ENCODE peak calls at places on chromosomes 3 and 15, in nine cellular contexts. F, P, U, I, Z, T, G, Q and R are unnamed samples.
A peak's percentile ranks its signal among the peaks of the same experiment; 100 is the strongest.

GRCh38 chr3:4589475-4590111 is 96.4 kb downstream of the ITPR1 start:
- DNase-seq in F (no peak), P (no peak), U (no peak), I (no peak), Z (no peak), T (no peak), G (no peak), Q (no peak), R (no peak)

GRCh38 chr3:25556504-25556903 is 108.2 kb downstream of the TOP2B start:
- DNase-seq in F (no peak), P (no peak), U (peak; percentile 4), I (no peak), Z (no peak), T (no peak), G (no peak), Q (no peak), R (no peak)

GRCh38 chr15:73935547-73935946 is 9.3 kb downstream of the LOXL1 start:
- DNase-seq in F (no peak), P (no peak), U (no peak), I (no peak), Z (no peak), T (no peak), G (peak; percentile 47), Q (no peak), R (no peak)

GRCh38 chr3:140447136-140447535 is 230.7 kb upstream of the TRIM42 start:
- DNase-seq in F (no peak), P (no peak), U (no peak), I (no peak), Z (no peak), T (no peak), G (no peak), Q (no peak), R (no peak)

GRCh38 chr3:111923095-111923771 is 55.6 kb upstream of the ABHD10 start:
- DNase-seq in F (no peak), P (no peak), U (no peak), I (no peak), Z (no peak), T (no peak), G (peak; percentile 70), Q (no peak), R (no peak)

GRCh38 chr3:183880121-183880520 is 4.6 kb downstream of the PARL start:
- DNase-seq in F (no peak), P (no peak), U (no peak), I (no peak), Z (no peak), T (no peak), G (no peak), Q (no peak), R (no peak)

GRCh38 chr3:188421151-188421821 is 267.3 kb downstream of the LPP start:
- DNase-seq in F (no peak), P (no peak), U (peak; percentile 12), I (no peak), Z (no peak), T (no peak), G (peak; percentile 7), Q (no peak), R (no peak)

GRCh38 chr3:115549111-115549510 is 74.2 kb upstream of the GAP43 start:
- DNase-seq in F (no peak), P (no peak), U (no peak), I (no peak), Z (no peak), T (no peak), G (no peak), Q (no peak), R (no peak)

GRCh38 chr15:67158367-67158766 is 93.0 kb downstream of the SMAD3 start:
- DNase-seq in F (no peak), P (no peak), U (no peak), I (no peak), Z (no peak), T (no peak), G (no peak), Q (no peak), R (no peak)

GRCh38 chr3:148903941-148904340 is 38.8 kb downstream of the CPA3 start:
- DNase-seq in F (no peak), P (no peak), U (no peak), I (no peak), Z (no peak), T (no peak), G (no peak), Q (no peak), R (no peak)

GRCh38 chr3:114154321-114154821 is 24.5 kb downstream of the DRD3 start:
- DNase-seq in F (no peak), P (no peak), U (no peak), I (no peak), Z (no peak), T (no peak), G (no peak), Q (no peak), R (no peak)

GRCh38 chr15:42490246-42490742 is 647 bp downstream of the ZNF106 start:
- DNase-seq in F (no peak), P (peak; percentile 45), U (peak; percentile 3), I (peak; percentile 34), Z (no peak), T (no peak), G (peak; percentile 26), Q (no peak), R (no peak)

GRCh38 chr3:12948891-12949711 is 107.7 kb upstream of the RPL32 start:
- DNase-seq in F (no peak), P (no peak), U (peak; percentile 55), I (peak; percentile 70), Z (no peak), T (no peak), G (no peak), Q (no peak), R (no peak)

GRCh38 chr3:120393252-120393651 is 44.1 kb upstream of the LRRC58 start:
- DNase-seq in F (no peak), P (no peak), U (no peak), I (no peak), Z (no peak), T (no peak), G (no peak), Q (no peak), R (no peak)

GRCh38 chr3:51955893-51956770 is 951 bp downstream of the GPR62 start:
- DNase-seq in F (peak; percentile 78), P (no peak), U (no peak), I (peak; percentile 74), Z (no peak), T (peak; percentile 17), G (peak; percentile 43), Q (no peak), R (no peak)

GRCh38 chr3:23748398-23749110 is 57.2 kb upstream of the UBE2E1 start:
- DNase-seq in F (no peak), P (no peak), U (peak; percentile 72), I (no peak), Z (no peak), T (no peak), G (no peak), Q (no peak), R (no peak)

GRCh38 chr15:62087671-62088360 is 21.0 kb downstream of the C2CD4A start:
- DNase-seq in F (no peak), P (no peak), U (no peak), I (no peak), Z (no peak), T (no peak), G (no peak), Q (no peak), R (no peak)

GRCh38 chr3:149726716-149727407 is 25.4 kb downstream of the COMMD2 start:
- DNase-seq in F (no peak), P (no peak), U (no peak), I (peak; percentile 52), Z (no peak), T (no peak), G (no peak), Q (no peak), R (no peak)

GRCh38 chr3:12139111-12139511 is 19.6 kb downstream of the TIMP4 start:
- DNase-seq in F (no peak), P (no peak), U (peak; percentile 40), I (no peak), Z (no peak), T (no peak), G (peak; percentile 33), Q (no peak), R (no peak)

GRCh38 chr3:60399861-60400845 is 851.1 kb downstream of the FHIT start:
- DNase-seq in F (no peak), P (no peak), U (no peak), I (no peak), Z (no peak), T (no peak), G (no peak), Q (no peak), R (no peak)

GRCh38 chr15:87355946-87356345 is 900.6 kb downstream of the NTRK3 start:
- DNase-seq in F (no peak), P (no peak), U (no peak), I (no peak), Z (no peak), T (no peak), G (no peak), Q (no peak), R (no peak)

GRCh38 chr3:146335386-146335785 is 84.5 kb upstream of the PLSCR4 start:
- DNase-seq in F (no peak), P (no peak), U (no peak), I (no peak), Z (no peak), T (no peak), G (no peak), Q (no peak), R (no peak)

GRCh38 chr3:192915306-192915705 is 2.4 kb downstream of the MB21D2 start:
- DNase-seq in F (no peak), P (peak; percentile 62), U (peak; percentile 13), I (peak; percentile 48), Z (peak; percentile 46), T (no peak), G (no peak), Q (no peak), R (no peak)

GRCh38 chr3:127233371-127233770 is 40.4 kb downstream of the PRR23E start:
- DNase-seq in F (no peak), P (no peak), U (no peak), I (peak; percentile 12), Z (no peak), T (no peak), G (peak; percentile 32), Q (no peak), R (no peak)

GRCh38 chr3:138371070-138371950 is 22.9 kb downstream of the MRAS start:
- DNase-seq in F (no peak), P (no peak), U (no peak), I (peak; percentile 84), Z (no peak), T (no peak), G (no peak), Q (no peak), R (no peak)

GRCh38 chr3:53102601-53103147 is 27.6 kb downstream of the RFT1 start:
- DNase-seq in F (no peak), P (peak; percentile 27), U (peak; percentile 42), I (peak; percentile 61), Z (no peak), T (no peak), G (no peak), Q (no peak), R (no peak)

GRCh38 chr3:130014526-130014925 is 40.0 kb downstream of the TRH start:
- DNase-seq in F (no peak), P (no peak), U (no peak), I (no peak), Z (no peak), T (no peak), G (no peak), Q (no peak), R (no peak)

GRCh38 chr15:33852570-33852969 is 115.7 kb upstream of the CHRM5 start:
- DNase-seq in F (no peak), P (peak; percentile 41), U (no peak), I (no peak), Z (no peak), T (no peak), G (peak; percentile 16), Q (no peak), R (no peak)

GRCh38 chr15:62475595-62475994 is 310.5 kb upstream of the C2CD4B start:
- DNase-seq in F (no peak), P (no peak), U (no peak), I (no peak), Z (no peak), T (no peak), G (no peak), Q (no peak), R (no peak)

GRCh38 chr3:22245122-22245521 is 494.1 kb upstream of the ZNF385D start:
- DNase-seq in F (peak; percentile 37), P (no peak), U (no peak), I (no peak), Z (no peak), T (no peak), G (peak; percentile 42), Q (no peak), R (no peak)

GRCh38 chr15:98120561-98120960 is 160.1 kb downstream of the ARRDC4 start:
- DNase-seq in F (no peak), P (no peak), U (no peak), I (no peak), Z (no peak), T (no peak), G (no peak), Q (no peak), R (no peak)